ENCODE peak calls at places on chromosomes 1 and 21, in four cellular contexts. One of them, this sample, is unnamed.

GRCh38 chr1:232594018-232594502 is 35.9 kb downstream of the SIPA1L2 start:
- DNase-seq in CD4-positive, CD25-positive, alpha-beta regulatory T cell: no peak
- DNase-seq in BE2C: no peak
- DNase-seq in fibroblast of lung: no peak
- DNase-seq in this sample: no peak

GRCh38 chr1:181219938-181220337 is 131.4 kb downstream of the IER5 start:
- DNase-seq in CD4-positive, CD25-positive, alpha-beta regulatory T cell: no peak
- DNase-seq in BE2C: no peak
- DNase-seq in fibroblast of lung: no peak
- DNase-seq in this sample: no peak

GRCh38 chr1:68383092-68383491 is 66.7 kb downstream of the RPE65 start:
- DNase-seq in CD4-positive, CD25-positive, alpha-beta regulatory T cell: no peak
- DNase-seq in BE2C: no peak
- DNase-seq in fibroblast of lung: no peak
- DNase-seq in this sample: no peak

GRCh38 chr21:26881504-26882228 is 36.5 kb upstream of the ADAMTS1 start:
- DNase-seq in CD4-positive, CD25-positive, alpha-beta regulatory T cell: no peak
- DNase-seq in BE2C: no peak
- DNase-seq in fibroblast of lung: peak; percentile 65
- DNase-seq in this sample: peak; percentile 49

GRCh38 chr21:17612023-17612564 is 607 bp downstream of the BTG3 start:
- DNase-seq in CD4-positive, CD25-positive, alpha-beta regulatory T cell: no peak
- DNase-seq in BE2C: peak; percentile 39
- DNase-seq in fibroblast of lung: peak; percentile 40
- DNase-seq in this sample: peak; percentile 21

GRCh38 chr1:204670152-204670927 is 15.2 kb downstream of the LRRN2 start:
- DNase-seq in CD4-positive, CD25-positive, alpha-beta regulatory T cell: no peak
- DNase-seq in BE2C: no peak
- DNase-seq in fibroblast of lung: peak; percentile 19
- DNase-seq in this sample: peak; percentile 77

GRCh38 chr1:223742861-223743517 is 30.6 kb downstream of the CAPN2 start:
- DNase-seq in CD4-positive, CD25-positive, alpha-beta regulatory T cell: no peak
- DNase-seq in BE2C: no peak
- DNase-seq in fibroblast of lung: no peak
- DNase-seq in this sample: no peak

GRCh38 chr1:151992345-151993083 is 1.1 kb downstream of the S100A10 start:
- DNase-seq in CD4-positive, CD25-positive, alpha-beta regulatory T cell: no peak
- DNase-seq in BE2C: peak; percentile 51
- DNase-seq in fibroblast of lung: peak; percentile 90
- DNase-seq in this sample: peak; percentile 85

GRCh38 chr1:240091614-240092300 is at the start of gene FMN2:
- DNase-seq in CD4-positive, CD25-positive, alpha-beta regulatory T cell: no peak
- DNase-seq in BE2C: peak; percentile 74
- DNase-seq in fibroblast of lung: no peak
- DNase-seq in this sample: peak; percentile 66

GRCh38 chr1:246573481-246573880 is 7.2 kb downstream of the CNST start:
- DNase-seq in CD4-positive, CD25-positive, alpha-beta regulatory T cell: no peak
- DNase-seq in BE2C: no peak
- DNase-seq in fibroblast of lung: no peak
- DNase-seq in this sample: no peak

GRCh38 chr1:198528376-198528775 is 12.1 kb downstream of the ATP6V1G3 start:
- DNase-seq in CD4-positive, CD25-positive, alpha-beta regulatory T cell: no peak
- DNase-seq in BE2C: no peak
- DNase-seq in fibroblast of lung: peak; percentile 75
- DNase-seq in this sample: peak; percentile 69

GRCh38 chr1:175015243-175015642 is 8.0 kb downstream of the MRPS14 start:
- DNase-seq in CD4-positive, CD25-positive, alpha-beta regulatory T cell: no peak
- DNase-seq in BE2C: no peak
- DNase-seq in fibroblast of lung: peak; percentile 71
- DNase-seq in this sample: no peak

GRCh38 chr1:150893336-150893913 is 6.5 kb downstream of the CTXND2 start:
- DNase-seq in CD4-positive, CD25-positive, alpha-beta regulatory T cell: no peak
- DNase-seq in BE2C: no peak
- DNase-seq in fibroblast of lung: no peak
- DNase-seq in this sample: no peak

GRCh38 chr1:47555307-47555706 is 117.5 kb downstream of the FOXD2 start:
- DNase-seq in CD4-positive, CD25-positive, alpha-beta regulatory T cell: no peak
- DNase-seq in BE2C: no peak
- DNase-seq in fibroblast of lung: no peak
- DNase-seq in this sample: no peak

GRCh38 chr1:160133990-160134770 is 17.2 kb upstream of the ATP1A4 start:
- DNase-seq in CD4-positive, CD25-positive, alpha-beta regulatory T cell: no peak
- DNase-seq in BE2C: no peak
- DNase-seq in fibroblast of lung: no peak
- DNase-seq in this sample: no peak

GRCh38 chr1:204503122-204503912 is 8.7 kb upstream of the PIK3C2B start:
- DNase-seq in CD4-positive, CD25-positive, alpha-beta regulatory T cell: peak; percentile 80
- DNase-seq in BE2C: no peak
- DNase-seq in fibroblast of lung: peak; percentile 85
- DNase-seq in this sample: peak; percentile 71

GRCh38 chr21:44765231-44766013 is 36.2 kb downstream of the UBE2G2 start:
- DNase-seq in CD4-positive, CD25-positive, alpha-beta regulatory T cell: peak; percentile 25
- DNase-seq in BE2C: peak; percentile 48
- DNase-seq in fibroblast of lung: no peak
- DNase-seq in this sample: no peak

GRCh38 chr1:164263540-164263939 is 295.4 kb upstream of the PBX1 start:
- DNase-seq in CD4-positive, CD25-positive, alpha-beta regulatory T cell: no peak
- DNase-seq in BE2C: no peak
- DNase-seq in fibroblast of lung: no peak
- DNase-seq in this sample: no peak

GRCh38 chr1:45974541-45975269 is 157.7 kb downstream of the PIK3R3 start:
- DNase-seq in CD4-positive, CD25-positive, alpha-beta regulatory T cell: no peak
- DNase-seq in BE2C: no peak
- DNase-seq in fibroblast of lung: no peak
- DNase-seq in this sample: no peak

GRCh38 chr1:226884966-226885820 is 14.8 kb downstream of the PSEN2 start:
- DNase-seq in CD4-positive, CD25-positive, alpha-beta regulatory T cell: no peak
- DNase-seq in BE2C: no peak
- DNase-seq in fibroblast of lung: no peak
- DNase-seq in this sample: no peak

GRCh38 chr1:51729824-51730284 is 113.0 kb downstream of the OSBPL9 start:
- DNase-seq in CD4-positive, CD25-positive, alpha-beta regulatory T cell: no peak
- DNase-seq in BE2C: no peak
- DNase-seq in fibroblast of lung: no peak
- DNase-seq in this sample: peak; percentile 33

GRCh38 chr1:160261526-160261877 is 847 bp downstream of the DCAF8 start:
- DNase-seq in CD4-positive, CD25-positive, alpha-beta regulatory T cell: peak; percentile 65
- DNase-seq in BE2C: no peak
- DNase-seq in fibroblast of lung: peak; percentile 82
- DNase-seq in this sample: peak; percentile 48

GRCh38 chr1:204358145-204358544 is 1.6 kb downstream of the PLEKHA6 start:
- DNase-seq in CD4-positive, CD25-positive, alpha-beta regulatory T cell: no peak
- DNase-seq in BE2C: peak; percentile 62
- DNase-seq in fibroblast of lung: no peak
- DNase-seq in this sample: no peak

GRCh38 chr1:152479792-152480595 is 30.6 kb upstream of the LCE5A start:
- DNase-seq in CD4-positive, CD25-positive, alpha-beta regulatory T cell: no peak
- DNase-seq in BE2C: peak; percentile 82
- DNase-seq in fibroblast of lung: no peak
- DNase-seq in this sample: peak; percentile 29

GRCh38 chr1:109636201-109636952 is 16.7 kb downstream of the AMPD2 start:
- DNase-seq in CD4-positive, CD25-positive, alpha-beta regulatory T cell: no peak
- DNase-seq in BE2C: peak; percentile 58
- DNase-seq in fibroblast of lung: peak; percentile 47
- DNase-seq in this sample: no peak

GRCh38 chr1:47211796-47212269 is 20.2 kb downstream of the TAL1 start:
- DNase-seq in CD4-positive, CD25-positive, alpha-beta regulatory T cell: no peak
- DNase-seq in BE2C: no peak
- DNase-seq in fibroblast of lung: no peak
- DNase-seq in this sample: peak; percentile 80

GRCh38 chr1:231600461-231600976 is 26.1 kb upstream of the DISC1 start:
- DNase-seq in CD4-positive, CD25-positive, alpha-beta regulatory T cell: no peak
- DNase-seq in BE2C: no peak
- DNase-seq in fibroblast of lung: peak; percentile 61
- DNase-seq in this sample: peak; percentile 40

GRCh38 chr1:219763321-219763720 is 150.4 kb upstream of the ZC3H11B start:
- DNase-seq in CD4-positive, CD25-positive, alpha-beta regulatory T cell: no peak
- DNase-seq in BE2C: no peak
- DNase-seq in fibroblast of lung: no peak
- DNase-seq in this sample: no peak

GRCh38 chr1:221169447-221169889 is 290.2 kb downstream of the HLX start:
- DNase-seq in CD4-positive, CD25-positive, alpha-beta regulatory T cell: no peak
- DNase-seq in BE2C: no peak
- DNase-seq in fibroblast of lung: no peak
- DNase-seq in this sample: peak; percentile 58

GRCh38 chr1:185355947-185356346 is 38.9 kb upstream of the IVNS1ABP start:
- DNase-seq in CD4-positive, CD25-positive, alpha-beta regulatory T cell: no peak
- DNase-seq in BE2C: no peak
- DNase-seq in fibroblast of lung: no peak
- DNase-seq in this sample: no peak

GRCh38 chr1:38154089-38154470 is 107.5 kb upstream of the POU3F1 start:
- DNase-seq in CD4-positive, CD25-positive, alpha-beta regulatory T cell: no peak
- DNase-seq in BE2C: no peak
- DNase-seq in fibroblast of lung: no peak
- DNase-seq in this sample: no peak

GRCh38 chr1:223732993-223733798 is 20.9 kb downstream of the CAPN2 start:
- DNase-seq in CD4-positive, CD25-positive, alpha-beta regulatory T cell: no peak
- DNase-seq in BE2C: peak; percentile 51
- DNase-seq in fibroblast of lung: peak; percentile 56
- DNase-seq in this sample: no peak

GRCh38 chr1:31605908-31606427 is 11.5 kb upstream of the HCRTR1 start:
- DNase-seq in CD4-positive, CD25-positive, alpha-beta regulatory T cell: no peak
- DNase-seq in BE2C: no peak
- DNase-seq in fibroblast of lung: peak; percentile 47
- DNase-seq in this sample: no peak

GRCh38 chr1:241627453-241628329 is 12.5 kb downstream of the CHML start:
- DNase-seq in CD4-positive, CD25-positive, alpha-beta regulatory T cell: peak; percentile 68
- DNase-seq in BE2C: peak; percentile 30
- DNase-seq in fibroblast of lung: peak; percentile 84
- DNase-seq in this sample: peak; percentile 85

GRCh38 chr1:155531624-155532023 is 31.0 kb downstream of the ASH1L start:
- DNase-seq in CD4-positive, CD25-positive, alpha-beta regulatory T cell: no peak
- DNase-seq in BE2C: no peak
- DNase-seq in fibroblast of lung: peak; percentile 34
- DNase-seq in this sample: no peak
- H3K4me1 ChIP-seq in CD4-positive, CD25-positive, alpha-beta regulatory T cell: peaks cover 35% of the 10 kb centered on the region
- H3K4me1 ChIP-seq in BE2C: no peaks in the 10 kb centered on the region
- H3K4me1 ChIP-seq in fibroblast of lung: no peaks in the 10 kb centered on the region
- H3K4me1 ChIP-seq in this sample: peaks cover 8% of the 10 kb centered on the region

DNA sequence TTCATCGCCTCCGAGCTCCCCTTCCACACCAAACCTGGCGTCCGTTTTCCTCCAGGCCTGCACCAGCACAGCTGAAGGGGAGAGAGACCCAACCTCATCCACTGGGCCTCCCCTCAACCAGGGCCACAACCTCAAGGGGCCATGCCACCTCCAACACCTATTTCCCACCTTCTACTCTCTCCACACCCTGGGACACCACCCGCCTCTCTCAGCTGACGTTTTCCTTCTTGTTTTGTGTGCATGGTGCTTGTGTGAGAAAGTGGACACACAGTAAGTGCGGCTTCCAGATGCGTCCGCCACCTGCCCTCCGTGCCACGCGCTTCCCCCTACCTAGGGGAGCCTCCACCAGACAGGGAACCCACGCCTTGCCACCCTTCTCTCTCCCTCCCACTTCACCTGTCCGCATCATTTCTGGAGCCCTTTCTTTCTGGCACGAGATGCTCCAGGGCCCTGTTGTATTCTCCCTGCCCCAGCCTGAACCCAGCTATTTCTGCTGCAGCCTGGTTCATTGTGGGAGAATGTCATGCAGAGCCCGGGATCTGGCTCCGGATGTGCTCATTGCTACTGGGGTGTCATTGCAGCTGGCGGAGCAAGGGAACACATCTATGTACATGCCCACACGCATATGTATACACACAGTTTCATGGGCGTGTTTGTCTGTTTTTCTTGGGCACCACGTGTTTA is 1.3 kb upstream of the GNB1 start:
- DNase-seq in CD4-positive, CD25-positive, alpha-beta regulatory T cell: no peak
- DNase-seq in BE2C: no peak
- DNase-seq in fibroblast of lung: no peak
- DNase-seq in this sample: no peak
- H3K4me1 ChIP-seq in CD4-positive, CD25-positive, alpha-beta regulatory T cell: peaks cover 54% of the 10 kb centered on the region
- H3K4me1 ChIP-seq in BE2C: peaks cover 7% of the 10 kb centered on the region
- H3K4me1 ChIP-seq in fibroblast of lung: peaks cover 11% of the 10 kb centered on the region
- H3K4me1 ChIP-seq in this sample: peaks cover 28% of the 10 kb centered on the region

DNA sequence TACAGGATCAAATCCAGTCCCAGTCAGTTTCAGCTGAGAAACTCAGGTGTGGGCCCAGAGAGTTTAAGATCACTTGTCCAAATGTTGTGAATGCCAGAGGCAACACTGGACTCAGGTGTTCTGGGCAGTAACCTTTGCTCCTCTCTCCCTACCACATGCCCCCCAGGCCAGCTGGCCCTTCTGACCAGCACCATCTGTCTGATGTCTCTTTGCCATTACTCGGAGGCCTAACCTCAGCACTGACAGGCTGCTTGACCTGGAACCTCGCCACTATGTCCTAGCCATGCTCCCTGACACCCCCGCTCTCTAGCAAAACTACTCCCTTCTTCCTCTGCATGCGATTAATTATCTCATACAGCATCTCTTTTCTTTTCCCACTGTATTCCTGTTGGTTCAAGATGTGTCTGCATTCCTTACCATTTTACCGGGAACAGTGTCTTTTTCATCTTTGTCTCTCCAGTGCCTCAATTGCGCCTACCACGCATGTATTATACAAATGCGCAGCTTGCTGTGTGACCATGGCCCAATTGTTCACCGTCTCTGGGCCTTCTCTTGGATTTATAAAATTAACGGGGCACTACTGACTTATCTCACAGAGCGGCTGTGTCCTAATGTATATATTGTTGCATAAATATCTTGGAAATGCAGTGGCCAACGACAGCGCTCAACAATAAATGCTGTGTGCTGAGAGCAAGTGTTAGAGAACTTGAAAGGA is 159.5 kb upstream of the IRF2BP2 start:
- DNase-seq in CD4-positive, CD25-positive, alpha-beta regulatory T cell: no peak
- DNase-seq in BE2C: no peak
- DNase-seq in fibroblast of lung: no peak
- DNase-seq in this sample: no peak
- H3K4me1 ChIP-seq in CD4-positive, CD25-positive, alpha-beta regulatory T cell: peaks cover 38% of the 10 kb centered on the region
- H3K4me1 ChIP-seq in BE2C: peaks cover 31% of the 10 kb centered on the region
- H3K4me1 ChIP-seq in fibroblast of lung: peaks cover 6% of the 10 kb centered on the region
- H3K4me1 ChIP-seq in this sample: peaks cover 31% of the 10 kb centered on the region

GRCh38 chr1:154957258-154957657 is 1.4 kb upstream of the PBXIP1 start:
- DNase-seq in CD4-positive, CD25-positive, alpha-beta regulatory T cell: no peak
- DNase-seq in BE2C: no peak
- DNase-seq in fibroblast of lung: no peak
- DNase-seq in this sample: no peak
- H3K4me1 ChIP-seq in CD4-positive, CD25-positive, alpha-beta regulatory T cell: peaks cover 76% of the 10 kb centered on the region
- H3K4me1 ChIP-seq in BE2C: peaks cover 8% of the 10 kb centered on the region
- H3K4me1 ChIP-seq in fibroblast of lung: peaks cover 16% of the 10 kb centered on the region
- H3K4me1 ChIP-seq in this sample: peaks cover 43% of the 10 kb centered on the region